ENCODE peak calls at places on chromosomes 4 and X, in six cellular contexts. Z is GM12878, E is H1, P is K562, U is HepG2, G is GM12891. V is an unnamed sample.

GRCh38 chr4:69073375-69073774 is 22.9 kb upstream of the UGT2B7 start:
- DNase-seq in Z (no peak), E (no peak), P (no peak), U (no peak), G (no peak), V (no peak)

GRCh38 chrX:153958605-153959004 is 13.0 kb downstream of the HCFC1 start:
- DNase-seq in Z (no peak), E (no peak), P (no peak), U (no peak), G (no peak), V (no peak)

GRCh38 chrX:138917781-138918180 is 206.3 kb upstream of the FGF13 start:
- DNase-seq in Z (no peak), E (no peak), P (no peak), U (no peak), G (no peak), V (no peak)

GRCh38 chrX:154486052-154486395 is 391 bp downstream of the UBL4A start:
- DNase-seq in Z (no peak), E (peak; percentile 53), P (peak; percentile 27), U (no peak), G (no peak), V (no peak)

GRCh38 chr4:40576651-40577480 is 52.8 kb downstream of the RBM47 start:
- DNase-seq in Z (peak; percentile 82), E (no peak), P (no peak), U (peak; percentile 98), G (no peak), V (no peak)

GRCh38 chrX:135522132-135522530 is 1.7 kb downstream of the INTS6L start:
- DNase-seq in Z (no peak), E (no peak), P (no peak), U (no peak), G (no peak), V (no peak)

GRCh38 chr4:16217300-16218051 is 8.8 kb downstream of the TAPT1 start:
- DNase-seq in Z (no peak), E (no peak), P (no peak), U (no peak), G (no peak), V (no peak)

GRCh38 chr4:138875886-138876608 is 139.5 kb upstream of the NOCT start:
- DNase-seq in Z (no peak), E (no peak), P (no peak), U (no peak), G (no peak), V (no peak)

GRCh38 chr4:76736434-76736833 is 161.5 kb downstream of the SOWAHB start:
- DNase-seq in Z (no peak), E (no peak), P (no peak), U (no peak), G (no peak), V (no peak)

GRCh38 chr4:144649646-144650045 is 3.7 kb downstream of the HHIP start:
- DNase-seq in Z (no peak), E (no peak), P (no peak), U (no peak), G (no peak), V (no peak)

GRCh38 chr4:82745173-82745842 is 53.3 kb downstream of the SCD5 start:
- DNase-seq in Z (no peak), E (no peak), P (no peak), U (no peak), G (no peak), V (no peak)

GRCh38 chr4:140856692-140857091 is 100.5 kb upstream of the TBC1D9 start:
- DNase-seq in Z (no peak), E (no peak), P (no peak), U (no peak), G (no peak), V (no peak)

GRCh38 chr4:86543560-86544312 is 50.4 kb upstream of the PTPN13 start:
- DNase-seq in Z (no peak), E (no peak), P (no peak), U (no peak), G (no peak), V (no peak)

GRCh38 chr4:151324124-151324448 is 1.3 kb downstream of the SH3D19 start:
- DNase-seq in Z (no peak), E (no peak), P (no peak), U (no peak), G (no peak), V (no peak)

GRCh38 chrX:96394566-96394965 is 290.1 kb upstream of the DIAPH2 start:
- DNase-seq in Z (no peak), E (no peak), P (no peak), U (no peak), G (no peak), V (no peak)

GRCh38 chrX:75655627-75656026 is 129.4 kb downstream of the MAGEE2 start:
- DNase-seq in Z (no peak), E (no peak), P (no peak), U (no peak), G (no peak), V (no peak)

GRCh38 chr4:38368612-38369011 is 295.4 kb upstream of the KLF3 start:
- DNase-seq in Z (no peak), E (no peak), P (no peak), U (no peak), G (no peak), V (no peak)

GRCh38 chr4:17884063-17884462 is 73.3 kb downstream of the NCAPG start:
- DNase-seq in Z (no peak), E (no peak), P (no peak), U (no peak), G (no peak), V (no peak)

GRCh38 chr4:15956179-15956850 is 6.7 kb downstream of the FGFBP2 start:
- DNase-seq in Z (peak; percentile 55), E (peak; percentile 92), P (peak; percentile 73), U (peak; percentile 72), G (peak; percentile 59), V (peak; percentile 42)

GRCh38 chr4:21815651-21816050 is 132.9 kb downstream of the KCNIP4 start:
- DNase-seq in Z (no peak), E (no peak), P (no peak), U (no peak), G (no peak), V (no peak)

GRCh38 chrX:19554786-19555185 is 39.5 kb upstream of the MAP3K15 start:
- DNase-seq in Z (peak; percentile 38), E (no peak), P (no peak), U (no peak), G (no peak), V (no peak)

GRCh38 chr4:60562353-60562752 is 637.8 kb upstream of the ADGRL3 start:
- DNase-seq in Z (no peak), E (no peak), P (no peak), U (no peak), G (no peak), V (no peak)

GRCh38 chr4:86606809-86607208 is 12.7 kb downstream of the PTPN13 start:
- DNase-seq in Z (no peak), E (no peak), P (no peak), U (no peak), G (no peak), V (no peak)

GRCh38 chr4:15689540-15689939 is 7.9 kb downstream of the FAM200B start:
- DNase-seq in Z (no peak), E (no peak), P (no peak), U (no peak), G (no peak), V (no peak)

GRCh38 chrX:134715930-134716619 is 57.8 kb upstream of the PLAC1 start:
- DNase-seq in Z (no peak), E (peak; percentile 44), P (no peak), U (no peak), G (no peak), V (no peak)

GRCh38 chr4:71487324-71487677 is 148.5 kb downstream of the SLC4A4 start:
- DNase-seq in Z (no peak), E (no peak), P (no peak), U (no peak), G (no peak), V (no peak)
- TF ChIP-seq TAF1 in Z (no peak), E (no peak), P (no peak), U (no peak), G (no peak), V (no peak)

GRCh38 chrX:47650164-47651042 is at the start of gene ELK1:
- DNase-seq in Z (peak; percentile 90), E (peak; percentile 80), P (peak; percentile 91), U (peak; percentile 42), G (peak; percentile 74), V (peak; percentile 81)
- TF ChIP-seq POLR2A in Z (peak; percentile 87), E (no peak), P (peak; percentile 67), U (no peak), G (peak; percentile 65), V (peak; percentile 67)

GRCh38 chrX:97622111-97622510 is 738.4 kb downstream of the RPA4 start:
- DNase-seq in Z (no peak), E (no peak), P (no peak), U (no peak), G (no peak), V (no peak)

GRCh38 chrX:97616883-97617510 is 733.3 kb downstream of the RPA4 start:
- DNase-seq in Z (peak; percentile 26), E (no peak), P (no peak), U (peak; percentile 3), G (no peak), V (peak; percentile 3)
- TF ChIP-seq POLR2AphosphoS5 in Z (no peak), E (no peak), P (no peak), U (no peak), G (no peak), V (no peak)

GRCh38 chrX:9905721-9906120 is 61.4 kb upstream of the CLDN34 start:
- DNase-seq in Z (no peak), E (no peak), P (no peak), U (no peak), G (no peak), V (no peak)

GRCh38 chrX:9905288-9905687 is 61.9 kb upstream of the CLDN34 start:
- DNase-seq in Z (no peak), E (no peak), P (no peak), U (no peak), G (no peak), V (no peak)

GRCh38 chrX:9909254-9909653 is 57.9 kb upstream of the CLDN34 start:
- DNase-seq in Z (no peak), E (no peak), P (no peak), U (no peak), G (no peak), V (no peak)

GRCh38 chrX:9907645-9908387 is 59.3 kb upstream of the CLDN34 start:
- DNase-seq in Z (no peak), E (no peak), P (no peak), U (no peak), G (no peak), V (no peak)

GRCh38 chrX:9906919-9907318 is 60.2 kb upstream of the CLDN34 start:
- DNase-seq in Z (no peak), E (no peak), P (no peak), U (no peak), G (no peak), V (no peak)
- TF ChIP-seq TAF1 in Z (no peak), E (no peak), P (no peak), U (no peak), G (no peak), V (no peak)

V was measured in GM12892.